ENCODE peak calls at places on chromosome 10, in four cellular contexts. V is CD8-positive, alpha-beta T cell; C is suprapubic skin; S is A549. N is an unnamed sample.
A peak's percentile ranks its signal among the peaks of the same experiment; 100 is the strongest.

GRCh38 chr10:110457851-110458582 is 39.7 kb upstream of the DUSP5 start:
- DNase-seq in V (no peak), C (no peak), S (no peak), N (no peak)

GRCh38 chr10:120480065-120480600 is 23.1 kb downstream of the PLPP4 start:
- DNase-seq in S (no peak), V (no peak), C (no peak), N (no peak)

GRCh38 chr10:83373659-83374058 is 765.6 kb upstream of the GHITM start:
- DNase-seq in S (no peak), V (no peak), C (no peak), N (peak; percentile 66)

GRCh38 chr10:3312403-3312802 is 139.8 kb upstream of the PITRM1 start:
- DNase-seq in V (no peak), S (no peak), C (no peak), N (no peak)

GRCh38 chr10:119652361-119652760 is 1.2 kb downstream of the BAG3 start:
- DNase-seq in C (no peak), S (peak; percentile 71), V (no peak), N (peak; percentile 69)

GRCh38 chr10:114749014-114749413 is 72.6 kb upstream of the FHIP2A start:
- DNase-seq in C (no peak), V (no peak), S (no peak), N (peak; percentile 27)

GRCh38 chr10:32412499-32412853 is 33.5 kb upstream of the CCDC7 start:
- DNase-seq in S (no peak), C (no peak), V (no peak), N (peak; percentile 38)

GRCh38 chr10:3261921-3262320 is 89.3 kb upstream of the PITRM1 start:
- DNase-seq in S (no peak), C (no peak), V (no peak), N (no peak)

GRCh38 chr10:24552346-24553016 is 171.2 kb downstream of the ARHGAP21 start:
- DNase-seq in S (peak; percentile 30), C (no peak), V (no peak), N (no peak)

GRCh38 chr10:74177140-74177677 is 26.2 kb downstream of the ADK start:
- DNase-seq in C (no peak), S (no peak), V (peak; percentile 38), N (no peak)

DNA sequence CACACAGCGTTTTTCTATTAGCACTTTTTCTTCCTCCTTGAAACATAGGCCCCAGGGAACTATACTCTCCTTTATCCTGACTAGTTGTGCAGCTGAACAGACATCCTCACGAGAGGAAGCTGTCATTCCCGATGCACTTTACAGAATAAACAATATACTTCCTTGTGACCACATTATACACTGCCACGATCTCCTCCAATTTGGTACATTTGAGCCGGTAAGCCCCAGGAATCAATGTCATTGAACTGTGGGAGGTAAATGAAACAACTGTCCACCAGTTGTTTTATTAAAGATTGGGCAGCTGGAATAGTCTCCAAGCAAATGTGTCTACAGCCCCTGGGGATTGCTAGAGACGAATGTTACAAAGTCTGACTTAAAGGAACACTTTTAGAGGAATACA is 361.3 kb downstream of the NEBL start:
- DNase-seq in V (no peak), C (no peak), S (no peak), N (no peak)
- H3K9me3 ChIP-seq in V (no peaks in the 10 kb centered on the region), C (no peaks in the 10 kb centered on the region), S (no peaks in the 10 kb centered on the region), N (no peaks in the 10 kb centered on the region)

DNA sequence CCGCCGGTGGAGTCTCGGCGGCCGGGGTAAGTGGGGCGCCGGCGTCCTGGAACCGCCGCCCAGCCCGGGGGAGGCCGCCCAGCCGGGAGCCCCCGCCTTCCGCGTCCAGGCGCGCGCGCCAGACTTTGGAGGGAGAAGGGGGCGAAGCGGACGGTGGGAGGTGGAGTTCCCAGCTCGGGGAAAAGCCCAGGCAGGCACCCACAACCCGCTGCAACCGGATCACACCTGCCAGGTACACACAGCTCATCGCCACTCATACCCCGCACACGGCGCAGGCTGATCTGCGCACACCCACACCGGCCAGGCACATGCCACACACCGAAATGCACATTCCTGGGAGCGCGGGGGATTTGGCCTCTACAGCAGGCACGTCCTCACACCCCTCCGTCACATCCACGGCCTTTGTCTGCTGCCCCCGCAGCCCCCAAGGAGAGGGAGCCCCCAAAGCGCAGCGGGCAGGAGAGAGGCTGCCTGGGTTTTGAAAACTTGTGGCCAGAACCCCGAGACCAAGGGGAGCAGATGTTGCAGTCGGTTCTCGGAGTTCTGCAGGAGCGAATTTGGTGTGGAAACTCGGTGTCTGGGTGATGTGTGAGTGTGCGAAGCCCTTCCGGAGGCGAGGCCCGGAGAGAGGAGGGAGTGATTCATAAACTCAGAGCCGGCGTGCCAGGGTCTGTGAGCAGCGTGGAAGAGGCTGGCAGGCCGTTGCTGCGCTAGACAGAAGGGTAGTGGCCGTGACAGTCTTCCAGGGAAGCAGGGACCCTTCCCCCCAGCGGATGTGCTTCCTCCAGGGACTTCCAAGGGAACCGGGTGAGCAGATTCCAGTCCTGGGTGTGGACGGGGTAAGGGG is 697 bp downstream of the CHST3 start:
- DNase-seq in V (no peak), C (no peak), S (peak; percentile 40), N (peak; percentile 46)
- H3K4me3 ChIP-seq in V (peak overlapping the region; percentile 48), C (peak overlapping the region; percentile 77), S (peak overlapping the region; percentile 77), N (peak overlapping the region; percentile 56)

DNA sequence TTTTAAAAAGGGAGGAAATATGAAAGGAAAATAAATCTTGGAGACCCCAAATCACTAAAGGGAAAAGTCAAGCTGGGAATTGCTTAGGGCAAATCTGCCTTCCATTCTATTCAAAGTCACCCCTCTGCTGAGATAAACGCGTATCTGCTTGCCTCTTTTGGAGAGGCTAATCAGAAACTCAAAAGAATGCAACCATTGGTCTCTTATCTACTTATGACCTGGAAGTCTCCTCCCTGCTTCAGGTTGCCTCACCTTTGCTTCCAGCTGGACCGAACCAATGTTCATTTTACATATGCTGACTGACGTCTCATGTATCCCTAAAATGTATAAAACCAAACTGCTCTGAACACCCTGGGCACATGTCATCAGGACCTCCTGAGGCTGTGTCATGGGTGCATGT is 14.7 kb downstream of the ATAD1 start:
- DNase-seq in V (no peak), S (no peak), C (no peak), N (no peak)
- H3K9me3 ChIP-seq in V (no peaks in the 10 kb centered on the region), S (no peaks in the 10 kb centered on the region), C (no peaks in the 10 kb centered on the region), N (no peaks in the 10 kb centered on the region)

DNA sequence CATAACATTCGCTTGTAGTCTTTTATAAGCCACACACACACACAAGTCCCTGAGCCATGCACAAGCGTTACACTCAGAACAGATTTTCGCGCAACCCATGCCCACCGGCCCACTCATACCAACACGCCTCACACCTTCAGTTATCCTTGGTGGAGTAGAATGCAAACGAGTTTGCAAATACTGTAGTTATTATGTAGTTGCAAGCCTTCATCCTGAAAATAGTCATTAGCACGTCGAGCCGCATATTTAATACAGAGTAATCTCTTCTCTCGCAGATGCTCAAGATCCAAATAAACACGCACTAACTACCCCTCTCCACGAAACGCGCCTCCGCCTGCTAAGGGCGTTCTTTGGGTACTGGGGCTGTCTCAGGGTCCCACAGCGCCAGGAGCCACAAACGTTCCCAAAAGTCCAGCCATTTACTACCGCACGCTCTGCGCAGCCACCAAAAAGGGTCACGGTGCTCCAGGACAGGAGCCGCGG is 1.8 kb downstream of the NKX2-3 start:
- DNase-seq in V (no peak), C (no peak), S (no peak), N (no peak)
- H3K4me3 ChIP-seq in V (no peak overlapping the region), C (peak overlapping the region; percentile 50), S (peak overlapping the region; percentile 34), N (peak overlapping the region; percentile 20)

GRCh38 chr10:47152861-47153349 is 147.1 kb upstream of the GDF10 start:
- DNase-seq in S (peak; percentile 33), C (no peak), V (no peak), N (peak; percentile 36)
- H3K9me3 ChIP-seq in S (peaks cover 22% of the 10 kb centered on the region), C (peaks cover 13% of the 10 kb centered on the region), V (no peaks in the 10 kb centered on the region), N (no peaks in the 10 kb centered on the region)

N was measured in cardiac muscle cell.